ENCODE peak calls at places on chromosomes 1 and 21, in six cellular contexts. X is HepG2, N is K562, H is SK-N-SH, D is A549, A is GM12878. U is an unnamed sample.

GRCh38 chr1:181175356-181175755 is 86.9 kb downstream of the IER5 start:
- DNase-seq in X (no peak), N (no peak), H (no peak), D (no peak), A (no peak), U (peak; percentile 39)

GRCh38 chr1:234720709-234721436 is 110.9 kb upstream of the IRF2BP2 start:
- DNase-seq in X (no peak), N (no peak), H (no peak), D (no peak), A (no peak), U (no peak)

GRCh38 chr21:44618504-44618903 is 6.6 kb downstream of the KRTAP10-8 start:
- DNase-seq in X (peak; percentile 16), N (no peak), H (no peak), D (no peak), A (no peak), U (no peak)

GRCh38 chr21:36706951-36707762 is 8.2 kb downstream of the SIM2 start:
- DNase-seq in X (no peak), N (no peak), H (peak; percentile 57), D (no peak), A (no peak), U (peak; percentile 64)

GRCh38 chr1:151037032-151037431 is 646 bp downstream of the BNIPL start:
- DNase-seq in X (no peak), N (no peak), H (no peak), D (no peak), A (no peak), U (no peak)

GRCh38 chr1:82920418-82921248 is 1078.3 kb downstream of the TTLL7 start:
- DNase-seq in X (no peak), N (no peak), H (no peak), D (no peak), A (no peak), U (no peak)

GRCh38 chr1:231603598-231604275 is 22.9 kb upstream of the DISC1 start:
- DNase-seq in X (peak; percentile 69), N (peak; percentile 53), H (peak; percentile 56), D (peak; percentile 57), A (no peak), U (no peak)

GRCh38 chr1:229238231-229238630 is 32.7 kb upstream of the RAB4A start:
- DNase-seq in X (no peak), N (no peak), H (no peak), D (no peak), A (no peak), U (no peak)

GRCh38 chr1:45942411-45942810 is 139.0 kb downstream of the MAST2 start:
- DNase-seq in X (no peak), N (no peak), H (no peak), D (no peak), A (no peak), U (no peak)

GRCh38 chr1:45943185-45943584 is 139.8 kb downstream of the MAST2 start:
- DNase-seq in X (no peak), N (no peak), H (no peak), D (no peak), A (no peak), U (no peak)

GRCh38 chr1:45945426-45945825 is 142.0 kb downstream of the MAST2 start:
- DNase-seq in X (no peak), N (no peak), H (no peak), D (no peak), A (no peak), U (no peak)
- TF ChIP-seq CHD2 in X (no peak), N (no peak), H (no peak), D (no peak), A (no peak), U (no peak)

DNA sequence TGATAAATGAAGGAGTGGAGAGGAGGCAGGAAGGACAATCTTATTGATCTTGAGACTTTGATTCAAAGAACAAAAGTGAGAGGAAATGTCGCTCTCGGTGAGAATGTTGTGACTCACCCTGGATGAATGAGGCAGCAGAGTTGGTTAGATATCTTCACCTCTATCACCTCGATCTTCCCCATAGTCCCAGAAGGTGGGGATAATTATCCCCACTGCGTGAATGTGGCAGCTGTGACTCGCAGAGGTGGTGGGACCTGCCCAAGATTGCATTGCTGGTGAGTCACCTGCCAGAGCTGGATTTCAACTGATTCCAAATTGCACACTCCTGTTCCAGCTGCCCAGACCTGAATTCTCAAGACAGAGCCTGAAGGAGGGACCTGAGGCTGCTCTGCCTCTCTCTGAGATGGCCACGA is 105.0 kb downstream of the MATN1 start:
- DNase-seq in X (no peak), N (no peak), H (no peak), D (no peak), A (no peak), U (no peak)
- TF ChIP-seq CHD2 in X (no peak), N (no peak), H (no peak), D (no peak), A (no peak), U (no peak)

GRCh38 chr1:45929257-45929687 is 125.9 kb downstream of the MAST2 start:
- DNase-seq in X (peak; percentile 26), N (no peak), H (no peak), D (peak; percentile 5), A (no peak), U (peak; percentile 47)

GRCh38 chr1:45930258-45931150 is 127.1 kb downstream of the MAST2 start:
- DNase-seq in X (no peak), N (no peak), H (no peak), D (no peak), A (no peak), U (no peak)

GRCh38 chr1:45925728-45926287 is 122.4 kb downstream of the MAST2 start:
- DNase-seq in X (no peak), N (no peak), H (no peak), D (no peak), A (peak; percentile 24), U (no peak)

GRCh38 chr1:45926302-45926701 is 122.9 kb downstream of the MAST2 start:
- DNase-seq in X (no peak), N (no peak), H (no peak), D (no peak), A (no peak), U (no peak)

DNA sequence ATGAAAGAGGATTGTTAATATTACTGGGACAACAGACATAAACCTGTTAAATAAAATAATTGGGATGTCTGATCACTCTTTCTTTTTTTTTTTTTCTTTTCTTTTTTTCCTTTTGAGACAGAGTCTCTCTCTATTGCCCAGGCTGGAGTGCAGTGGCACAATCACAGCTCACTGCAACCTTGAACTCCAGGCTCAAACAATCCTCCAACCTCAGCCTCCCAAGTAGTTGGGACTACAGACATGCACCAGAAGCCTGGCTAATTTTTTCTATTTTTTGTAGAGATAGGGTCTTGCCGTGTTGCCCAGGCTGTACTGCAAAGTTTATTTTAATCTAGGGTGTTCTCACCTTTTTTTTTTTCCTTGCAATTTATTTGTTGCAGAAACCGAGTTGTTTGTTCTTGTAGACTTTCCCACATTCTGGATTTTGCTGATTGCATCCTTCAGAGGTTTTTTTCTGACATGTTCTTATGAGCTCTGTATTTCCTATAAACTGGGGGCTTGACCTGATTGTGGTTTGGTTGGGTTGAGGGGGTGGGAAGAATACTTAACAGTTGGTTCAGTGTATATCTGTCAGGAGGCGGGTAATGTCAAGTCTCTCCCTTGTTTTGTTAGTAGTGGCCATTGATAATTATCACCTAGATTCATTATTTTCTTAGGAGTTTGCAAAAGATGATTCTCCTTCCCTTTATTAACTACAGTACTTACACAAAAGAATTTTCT is 125.2 kb downstream of the MAST2 start:
- DNase-seq in X (no peak), N (no peak), H (no peak), D (no peak), A (no peak), U (no peak)
- TF ChIP-seq CHD2 in X (no peak), N (no peak), H (no peak), D (no peak), A (no peak), U (no peak)

DNA sequence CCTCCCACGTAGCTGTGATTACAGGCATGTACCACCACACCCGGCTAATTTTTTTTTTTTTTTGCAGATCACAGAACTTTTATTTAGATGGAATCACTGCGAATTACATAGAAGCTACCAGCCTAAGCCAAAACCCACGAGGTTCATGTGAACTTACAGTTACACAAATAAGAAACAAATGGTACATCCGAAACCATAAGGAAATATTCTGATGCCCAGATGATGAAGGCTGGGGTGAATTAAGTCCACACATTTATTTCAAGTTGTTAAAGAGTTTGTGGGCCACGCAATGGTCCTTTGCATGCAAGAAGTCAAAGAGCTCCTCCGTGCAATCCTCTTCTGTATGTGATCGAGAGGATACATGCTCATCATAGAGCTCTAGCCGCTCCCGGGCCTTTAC is 328 bp downstream of the UQCRHL start:
- DNase-seq in X (no peak), N (no peak), H (no peak), D (no peak), A (no peak), U (no peak)
- TF ChIP-seq CHD2 in X (no peak), N (no peak), H (no peak), D (no peak), A (no peak), U (no peak)

DNA sequence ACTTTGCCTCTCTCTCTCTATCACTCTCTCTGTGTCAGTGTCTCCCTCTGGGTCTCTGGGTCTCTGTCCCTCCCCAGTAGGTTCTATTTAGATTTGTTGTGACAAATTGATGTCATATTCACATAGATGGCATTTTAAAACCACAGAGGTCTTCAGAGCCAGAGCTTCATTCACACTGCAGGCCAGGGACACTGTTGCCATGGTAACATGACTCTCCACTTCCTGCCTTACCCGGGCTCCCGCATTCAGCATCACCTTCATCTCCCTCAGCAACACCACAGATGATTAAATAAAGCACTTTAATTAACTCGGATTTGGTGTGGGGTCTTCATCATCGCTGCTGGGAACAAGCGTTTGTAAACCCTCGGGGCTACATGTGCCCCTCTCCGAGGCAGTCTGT is 132.6 kb downstream of the ETS2 start:
- DNase-seq in X (no peak), N (no peak), H (peak; percentile 74), D (no peak), A (no peak), U (no peak)
- TF ChIP-seq CHD2 in X (no peak), N (no peak), H (no peak), D (no peak), A (no peak), U (no peak)